ENCODE peak calls at places on chromosomes 2 and 18, in eight cellular contexts. K is occipital lobe; T is upper lobe of left lung; B is HTR-8/SVneo; D is SK-N-SH; I is stimulated activated CD4-positive, alpha-beta T cell treated with anti-CD3 and anti-CD28 coated beads, TNF-alpha, amount 100 ng/mL, for 48 hours; F is cerebellar cortex; L is NCI-H187. W is an unnamed sample.

GRCh38 chr2:105933906-105934305 is 189.2 kb downstream of the NCK2 start:
- DNase-seq in K (no peak), T (no peak), B (no peak), D (no peak), I (no peak), F (no peak), L (no peak), W (no peak)

GRCh38 chr2:175002547-175003274 is 2.5 kb downstream of the CHN1 start:
- DNase-seq in K (no peak), T (no peak), B (no peak), D (no peak), I (no peak), F (no peak), L (no peak), W (no peak)

GRCh38 chr2:96816836-96817702 is 1.0 kb downstream of the CNNM3 start:
- DNase-seq in K (no peak), T (no peak), B (peak; percentile 34), D (peak; percentile 51), I (no peak), F (peak; percentile 24), L (no peak), W (peak; percentile 25)

GRCh38 chr2:150178591-150178990 is 308.9 kb downstream of the RND3 start:
- DNase-seq in K (no peak), T (no peak), B (no peak), D (no peak), I (no peak), F (no peak), L (no peak), W (no peak)

GRCh38 chr2:234331566-234331965 is 165.3 kb downstream of the ARL4C start:
- DNase-seq in K (no peak), T (no peak), B (no peak), D (no peak), I (no peak), F (no peak), L (no peak), W (no peak)

GRCh38 chr2:157182834-157183396 is 74.6 kb upstream of the GALNT5 start:
- DNase-seq in K (no peak), T (no peak), B (peak; percentile 42), D (no peak), I (no peak), F (no peak), L (no peak), W (peak; percentile 58)

GRCh38 chr2:70983506-70984227 is 5.2 kb downstream of the ANKRD53 start:
- DNase-seq in K (no peak), T (no peak), B (no peak), D (no peak), I (no peak), F (no peak), L (no peak), W (no peak)

GRCh38 chr2:236164201-236164982 is 3.8 kb downstream of the GBX2 start:
- DNase-seq in K (no peak), T (peak; percentile 74), B (no peak), D (peak; percentile 80), I (no peak), F (peak; percentile 55), L (no peak), W (no peak)

GRCh38 chr2:214676421-214677089 is 132.9 kb downstream of the BARD1 start:
- DNase-seq in K (no peak), T (no peak), B (no peak), D (no peak), I (no peak), F (no peak), L (no peak), W (no peak)

GRCh38 chr2:127508621-127509034 is 17.7 kb downstream of the IWS1 start:
- DNase-seq in K (peak; percentile 81), T (no peak), B (peak; percentile 89), D (peak; percentile 66), I (no peak), F (peak; percentile 51), L (no peak), W (peak; percentile 91)

GRCh38 chr2:239028253-239028619 is 180.4 kb downstream of the TWIST2 start:
- DNase-seq in K (no peak), T (no peak), B (no peak), D (no peak), I (no peak), F (no peak), L (no peak), W (no peak)

GRCh38 chr2:29033172-29033571 is 41.2 kb downstream of the PCARE start:
- DNase-seq in K (no peak), T (no peak), B (peak; percentile 83), D (no peak), I (no peak), F (no peak), L (no peak), W (peak; percentile 84)

GRCh38 chr18:12973562-12974213 is 17.5 kb upstream of the CEP192 start:
- DNase-seq in K (no peak), T (no peak), B (no peak), D (no peak), I (no peak), F (no peak), L (no peak), W (no peak)

GRCh38 chr2:146312899-146313298 is 1531.9 kb upstream of the ACVR2A start:
- DNase-seq in K (no peak), T (no peak), B (no peak), D (no peak), I (no peak), F (no peak), L (no peak), W (no peak)

GRCh38 chr2:13193900-13194299 is 477.2 kb downstream of the TRIB2 start:
- DNase-seq in K (no peak), T (no peak), B (peak; percentile 8), D (peak; percentile 26), I (no peak), F (peak; percentile 21), L (no peak), W (peak; percentile 22)

GRCh38 chr18:62505669-62506494 is 16.9 kb upstream of the ZCCHC2 start:
- DNase-seq in K (no peak), T (no peak), B (no peak), D (no peak), I (no peak), F (no peak), L (no peak), W (no peak)

GRCh38 chr2:72995420-72996151 is 75.9 kb downstream of the SFXN5 start:
- DNase-seq in K (no peak), T (no peak), B (no peak), D (no peak), I (no peak), F (no peak), L (no peak), W (no peak)

GRCh38 chr2:42124051-42124813 is 44.9 kb upstream of the EML4 start:
- DNase-seq in K (no peak), T (no peak), B (no peak), D (no peak), I (no peak), F (no peak), L (no peak), W (no peak)

GRCh38 chr2:42492691-42493467 is 903 bp downstream of the KCNG3 start:
- DNase-seq in K (no peak), T (peak; percentile 86), B (no peak), D (peak; percentile 42), I (no peak), F (no peak), L (no peak), W (no peak)

GRCh38 chr18:23200751-23201150 is 65.5 kb downstream of the CABLES1 start:
- DNase-seq in K (no peak), T (no peak), B (no peak), D (peak; percentile 80), I (no peak), F (no peak), L (peak; percentile 26), W (no peak)

GRCh38 chr2:183291436-183291835 is 167.2 kb downstream of the NUP35 start:
- DNase-seq in K (no peak), T (no peak), B (no peak), D (no peak), I (no peak), F (no peak), L (no peak), W (no peak)

GRCh38 chr2:47205576-47206141 is 50.6 kb upstream of the STPG4 start:
- DNase-seq in K (peak; percentile 67), T (peak; percentile 24), B (no peak), D (peak; percentile 77), I (no peak), F (no peak), L (no peak), W (no peak)

GRCh38 chr2:168315331-168316072 is 68.1 kb upstream of the STK39 start:
- DNase-seq in K (no peak), T (no peak), B (no peak), D (no peak), I (no peak), F (no peak), L (no peak), W (no peak)